ENCODE peak calls at places on chromosome 6, in nine cellular contexts. One of them, this sample, is unnamed.

GRCh38 chr6:170113141-170113540 is 177.7 kb downstream of the DLL1 start:
- DNase-seq in stimulated activated CD4-positive, alpha-beta T cell treated with anti-CD3 and anti-CD28 coated beads, Interleukin-4, amount 100 ng/mL, for 24 hours: peak
- DNase-seq in AG20443: no peak
- DNase-seq in cardiac muscle cell: no peak
- DNase-seq in Jurkat, Clone E6-1: no peak
- DNase-seq in activated T-helper 1 cell treated with anti-CD3 and anti-CD28 coated beads, Interleukin-2, amount 50 U/mL, for 16 hours: no peak
- DNase-seq in CD8-positive, alpha-beta memory T cell: no peak
- DNase-seq in SHP77 treated with DMSO at 0.1 percent for 48 hours: no peak
- DNase-seq in SW 1271: no peak
- DNase-seq in this sample: no peak

GRCh38 chr6:163533443-163533842 is 118.9 kb downstream of the QKI start:
- DNase-seq in SW 1271: peak
- DNase-seq in CD8-positive, alpha-beta memory T cell: no peak
- DNase-seq in SHP77 treated with DMSO at 0.1 percent for 48 hours: peak
- DNase-seq in AG20443: peak
- DNase-seq in stimulated activated CD4-positive, alpha-beta T cell treated with anti-CD3 and anti-CD28 coated beads, Interleukin-4, amount 100 ng/mL, for 24 hours: no peak
- DNase-seq in activated T-helper 1 cell treated with anti-CD3 and anti-CD28 coated beads, Interleukin-2, amount 50 U/mL, for 16 hours: no peak
- DNase-seq in Jurkat, Clone E6-1: no peak
- DNase-seq in cardiac muscle cell: no peak
- DNase-seq in this sample: peak

GRCh38 chr6:56416247-56416646 is 168.9 kb upstream of the COL21A1 start:
- DNase-seq in SW 1271: no peak
- DNase-seq in SHP77 treated with DMSO at 0.1 percent for 48 hours: no peak
- DNase-seq in CD8-positive, alpha-beta memory T cell: no peak
- DNase-seq in activated T-helper 1 cell treated with anti-CD3 and anti-CD28 coated beads, Interleukin-2, amount 50 U/mL, for 16 hours: no peak
- DNase-seq in Jurkat, Clone E6-1: no peak
- DNase-seq in AG20443: no peak
- DNase-seq in stimulated activated CD4-positive, alpha-beta T cell treated with anti-CD3 and anti-CD28 coated beads, Interleukin-4, amount 100 ng/mL, for 24 hours: no peak
- DNase-seq in cardiac muscle cell: no peak
- DNase-seq in this sample: peak

GRCh38 chr6:27687154-27688013 is 214.5 kb upstream of the ZNF184 start:
- DNase-seq in cardiac muscle cell: peak
- DNase-seq in activated T-helper 1 cell treated with anti-CD3 and anti-CD28 coated beads, Interleukin-2, amount 50 U/mL, for 16 hours: peak
- DNase-seq in Jurkat, Clone E6-1: peak
- DNase-seq in stimulated activated CD4-positive, alpha-beta T cell treated with anti-CD3 and anti-CD28 coated beads, Interleukin-4, amount 100 ng/mL, for 24 hours: peak
- DNase-seq in CD8-positive, alpha-beta memory T cell: peak
- DNase-seq in AG20443: peak
- DNase-seq in SW 1271: peak
- DNase-seq in SHP77 treated with DMSO at 0.1 percent for 48 hours: peak
- DNase-seq in this sample: peak

GRCh38 chr6:40482532-40482931 is 104.6 kb downstream of the LRFN2 start:
- DNase-seq in AG20443: no peak
- DNase-seq in cardiac muscle cell: peak
- DNase-seq in stimulated activated CD4-positive, alpha-beta T cell treated with anti-CD3 and anti-CD28 coated beads, Interleukin-4, amount 100 ng/mL, for 24 hours: no peak
- DNase-seq in SHP77 treated with DMSO at 0.1 percent for 48 hours: no peak
- DNase-seq in activated T-helper 1 cell treated with anti-CD3 and anti-CD28 coated beads, Interleukin-2, amount 50 U/mL, for 16 hours: no peak
- DNase-seq in Jurkat, Clone E6-1: peak
- DNase-seq in CD8-positive, alpha-beta memory T cell: no peak
- DNase-seq in SW 1271: no peak
- DNase-seq in this sample: no peak

GRCh38 chr6:41707565-41708200 is 27.7 kb downstream of the TFEB start:
- DNase-seq in stimulated activated CD4-positive, alpha-beta T cell treated with anti-CD3 and anti-CD28 coated beads, Interleukin-4, amount 100 ng/mL, for 24 hours: peak
- DNase-seq in activated T-helper 1 cell treated with anti-CD3 and anti-CD28 coated beads, Interleukin-2, amount 50 U/mL, for 16 hours: no peak
- DNase-seq in SW 1271: no peak
- DNase-seq in CD8-positive, alpha-beta memory T cell: peak
- DNase-seq in cardiac muscle cell: no peak
- DNase-seq in SHP77 treated with DMSO at 0.1 percent for 48 hours: no peak
- DNase-seq in AG20443: no peak
- DNase-seq in Jurkat, Clone E6-1: peak
- DNase-seq in this sample: no peak

GRCh38 chr6:143426025-143426424 is 24.5 kb downstream of the ADAT2 start:
- DNase-seq in CD8-positive, alpha-beta memory T cell: no peak
- DNase-seq in stimulated activated CD4-positive, alpha-beta T cell treated with anti-CD3 and anti-CD28 coated beads, Interleukin-4, amount 100 ng/mL, for 24 hours: no peak
- DNase-seq in AG20443: no peak
- DNase-seq in SHP77 treated with DMSO at 0.1 percent for 48 hours: no peak
- DNase-seq in activated T-helper 1 cell treated with anti-CD3 and anti-CD28 coated beads, Interleukin-2, amount 50 U/mL, for 16 hours: no peak
- DNase-seq in cardiac muscle cell: no peak
- DNase-seq in SW 1271: no peak
- DNase-seq in Jurkat, Clone E6-1: no peak
- DNase-seq in this sample: no peak

GRCh38 chr6:106802141-106802540 is 172.4 kb downstream of the CD24 start:
- DNase-seq in activated T-helper 1 cell treated with anti-CD3 and anti-CD28 coated beads, Interleukin-2, amount 50 U/mL, for 16 hours: no peak
- DNase-seq in AG20443: no peak
- DNase-seq in stimulated activated CD4-positive, alpha-beta T cell treated with anti-CD3 and anti-CD28 coated beads, Interleukin-4, amount 100 ng/mL, for 24 hours: no peak
- DNase-seq in cardiac muscle cell: peak
- DNase-seq in SW 1271: no peak
- DNase-seq in CD8-positive, alpha-beta memory T cell: no peak
- DNase-seq in SHP77 treated with DMSO at 0.1 percent for 48 hours: no peak
- DNase-seq in Jurkat, Clone E6-1: no peak
- DNase-seq in this sample: no peak

GRCh38 chr6:112640895-112641294 is 293.8 kb downstream of the RFPL4B start:
- DNase-seq in stimulated activated CD4-positive, alpha-beta T cell treated with anti-CD3 and anti-CD28 coated beads, Interleukin-4, amount 100 ng/mL, for 24 hours: no peak
- DNase-seq in SHP77 treated with DMSO at 0.1 percent for 48 hours: no peak
- DNase-seq in cardiac muscle cell: no peak
- DNase-seq in CD8-positive, alpha-beta memory T cell: no peak
- DNase-seq in Jurkat, Clone E6-1: no peak
- DNase-seq in AG20443: peak
- DNase-seq in activated T-helper 1 cell treated with anti-CD3 and anti-CD28 coated beads, Interleukin-2, amount 50 U/mL, for 16 hours: no peak
- DNase-seq in SW 1271: no peak
- DNase-seq in this sample: peak

This sample was measured in IMR-90.